ENCODE peak calls at places on chromosomes 4 and X, in five cellular contexts. One of them, this sample, is unnamed.

GRCh38 chrX:152635941-152636340 is 1.8 kb upstream of the GABRQ start:
- DNase-seq in suprapubic skin: no peak
- DNase-seq in HCT116: peak; percentile 59
- DNase-seq in tibial nerve: peak; percentile 33
- DNase-seq in IMR-90: peak; percentile 50
- DNase-seq in this sample: no peak

GRCh38 chr4:35342833-35343232 is 901.5 kb downstream of the ARAP2 start:
- DNase-seq in suprapubic skin: no peak
- DNase-seq in tibial nerve: no peak
- DNase-seq in HCT116: no peak
- DNase-seq in IMR-90: no peak
- DNase-seq in this sample: no peak

GRCh38 chr4:87123241-87123640 is 97.2 kb downstream of the KLHL8 start:
- DNase-seq in IMR-90: no peak
- DNase-seq in tibial nerve: no peak
- DNase-seq in suprapubic skin: no peak
- DNase-seq in HCT116: no peak
- DNase-seq in this sample: no peak

GRCh38 chr4:30719363-30720020 is 677 bp upstream of the PCDH7 start:
- DNase-seq in IMR-90: peak; percentile 68
- DNase-seq in suprapubic skin: peak; percentile 79
- DNase-seq in HCT116: no peak
- DNase-seq in tibial nerve: no peak
- DNase-seq in this sample: no peak

GRCh38 chr4:104351696-104352095 is 143.0 kb downstream of the CXXC4 start:
- DNase-seq in IMR-90: no peak
- DNase-seq in tibial nerve: no peak
- DNase-seq in HCT116: no peak
- DNase-seq in suprapubic skin: no peak
- DNase-seq in this sample: no peak

GRCh38 chr4:54586343-54586953 is 71.3 kb upstream of the KIT start:
- DNase-seq in IMR-90: peak; percentile 70
- DNase-seq in suprapubic skin: no peak
- DNase-seq in HCT116: no peak
- DNase-seq in tibial nerve: no peak
- DNase-seq in this sample: no peak

GRCh38 chr4:159006202-159006601 is 96.7 kb upstream of the RAPGEF2 start:
- DNase-seq in IMR-90: peak; percentile 48
- DNase-seq in suprapubic skin: no peak
- DNase-seq in HCT116: peak; percentile 75
- DNase-seq in tibial nerve: no peak
- DNase-seq in this sample: no peak

GRCh38 chr4:111630705-111631104 is 514.5 kb upstream of the FAM241A start:
- DNase-seq in HCT116: peak; percentile 23
- DNase-seq in tibial nerve: no peak
- DNase-seq in suprapubic skin: no peak
- DNase-seq in IMR-90: peak; percentile 42
- DNase-seq in this sample: no peak

GRCh38 chr4:28948501-28948900 is 1771.7 kb upstream of the PCDH7 start:
- DNase-seq in HCT116: no peak
- DNase-seq in tibial nerve: no peak
- DNase-seq in IMR-90: peak; percentile 49
- DNase-seq in suprapubic skin: no peak
- DNase-seq in this sample: no peak

GRCh38 chrX:7088968-7089615 is 58.4 kb upstream of the STS start:
- DNase-seq in tibial nerve: no peak
- DNase-seq in IMR-90: no peak
- DNase-seq in suprapubic skin: no peak
- DNase-seq in HCT116: no peak
- DNase-seq in this sample: no peak

GRCh38 chr4:176306837-176307590 is 12.8 kb upstream of the SPCS3 start:
- DNase-seq in tibial nerve: no peak
- DNase-seq in HCT116: no peak
- DNase-seq in suprapubic skin: no peak
- DNase-seq in IMR-90: no peak
- DNase-seq in this sample: no peak

GRCh38 chr4:108107729-108108382 is 60.9 kb downstream of the LEF1 start:
- DNase-seq in IMR-90: no peak
- DNase-seq in tibial nerve: no peak
- DNase-seq in suprapubic skin: no peak
- DNase-seq in HCT116: no peak
- DNase-seq in this sample: no peak

GRCh38 chr4:20844311-20844710 is 144.1 kb downstream of the PACRGL start:
- DNase-seq in suprapubic skin: no peak
- DNase-seq in HCT116: no peak
- DNase-seq in tibial nerve: no peak
- DNase-seq in IMR-90: no peak
- DNase-seq in this sample: no peak

GRCh38 chr4:2006367-2006766 is 2.4 kb downstream of the NELFA start:
- DNase-seq in tibial nerve: no peak
- DNase-seq in IMR-90: no peak
- DNase-seq in HCT116: no peak
- DNase-seq in suprapubic skin: no peak
- DNase-seq in this sample: no peak

GRCh38 chr4:65021737-65022136 is 612.5 kb upstream of the TECRL start:
- DNase-seq in tibial nerve: no peak
- DNase-seq in HCT116: no peak
- DNase-seq in IMR-90: no peak
- DNase-seq in suprapubic skin: no peak
- DNase-seq in this sample: no peak

GRCh38 chr4:33837043-33837442 is 2407.3 kb downstream of the ARAP2 start:
- DNase-seq in IMR-90: peak; percentile 80
- DNase-seq in tibial nerve: no peak
- DNase-seq in suprapubic skin: no peak
- DNase-seq in HCT116: no peak
- DNase-seq in this sample: no peak

GRCh38 chrX:11341274-11342256 is 48.4 kb downstream of the AMELX start:
- DNase-seq in tibial nerve: peak; percentile 38
- DNase-seq in suprapubic skin: peak; percentile 74
- DNase-seq in HCT116: no peak
- DNase-seq in IMR-90: peak; percentile 79
- DNase-seq in this sample: peak; percentile 3

GRCh38 chr4:38371391-38371851 is 292.6 kb upstream of the KLF3 start:
- DNase-seq in suprapubic skin: no peak
- DNase-seq in IMR-90: peak; percentile 4
- DNase-seq in HCT116: no peak
- DNase-seq in tibial nerve: no peak
- DNase-seq in this sample: no peak

GRCh38 chr4:169115144-169115896 is 105.3 kb upstream of the CBR4 start:
- DNase-seq in tibial nerve: no peak
- DNase-seq in suprapubic skin: no peak
- DNase-seq in IMR-90: no peak
- DNase-seq in HCT116: no peak
- DNase-seq in this sample: no peak
- H3K4me3 ChIP-seq in tibial nerve: no peak overlapping the region
- H3K4me3 ChIP-seq in suprapubic skin: no peak overlapping the region
- H3K4me3 ChIP-seq in IMR-90: no peak overlapping the region
- H3K4me3 ChIP-seq in HCT116: no peak overlapping the region
- H3K4me3 ChIP-seq in this sample: no peak overlapping the region

GRCh38 chrX:153971632-153972367 is at the start of gene HCFC1:
- DNase-seq in HCT116: peak; percentile 69
- DNase-seq in suprapubic skin: peak; percentile 96
- DNase-seq in tibial nerve: peak; percentile 85
- DNase-seq in IMR-90: peak; percentile 84
- DNase-seq in this sample: peak; percentile 84

GRCh38 chrX:153970398-153971123 is 1.1 kb downstream of the HCFC1 start:
- DNase-seq in tibial nerve: peak; percentile 31
- DNase-seq in suprapubic skin: no peak
- DNase-seq in IMR-90: peak; percentile 71
- DNase-seq in HCT116: no peak
- DNase-seq in this sample: no peak

GRCh38 chrX:153972368-153973126 is at the start of gene TMEM187:
- DNase-seq in HCT116: peak; percentile 76
- DNase-seq in IMR-90: peak; percentile 84
- DNase-seq in suprapubic skin: peak; percentile 90
- DNase-seq in tibial nerve: peak; percentile 61
- DNase-seq in this sample: no peak

GRCh38 chrX:153969904-153970397 is 1.7 kb downstream of the HCFC1 start:
- DNase-seq in HCT116: no peak
- DNase-seq in tibial nerve: no peak
- DNase-seq in suprapubic skin: no peak
- DNase-seq in IMR-90: peak; percentile 23
- DNase-seq in this sample: no peak

GRCh38 chrX:153971124-153971631 is 440 bp downstream of the HCFC1 start:
- DNase-seq in IMR-90: peak; percentile 84
- DNase-seq in tibial nerve: peak; percentile 70
- DNase-seq in HCT116: peak; percentile 60
- DNase-seq in suprapubic skin: peak; percentile 93
- DNase-seq in this sample: peak; percentile 50
- TF ChIP-seq POLR2A in IMR-90: peak; percentile 82
- TF ChIP-seq POLR2A in tibial nerve: peak; percentile 44
- TF ChIP-seq POLR2A in HCT116: no peak
- TF ChIP-seq POLR2A in suprapubic skin: no peak
- TF ChIP-seq POLR2A in this sample: no peak

GRCh38 chrX:48575642-48576041 is 1.4 kb downstream of the RBM3 start:
- DNase-seq in tibial nerve: no peak
- DNase-seq in suprapubic skin: no peak
- DNase-seq in HCT116: no peak
- DNase-seq in IMR-90: no peak
- DNase-seq in this sample: no peak
- H3K4me3 ChIP-seq in tibial nerve: peak overlapping the region; percentile 62
- H3K4me3 ChIP-seq in suprapubic skin: peak overlapping the region; percentile 67
- H3K4me3 ChIP-seq in HCT116: peak overlapping the region; percentile 84
- H3K4me3 ChIP-seq in IMR-90: peak overlapping the region; percentile 82
- H3K4me3 ChIP-seq in this sample: peak overlapping the region; percentile 64

DNA sequence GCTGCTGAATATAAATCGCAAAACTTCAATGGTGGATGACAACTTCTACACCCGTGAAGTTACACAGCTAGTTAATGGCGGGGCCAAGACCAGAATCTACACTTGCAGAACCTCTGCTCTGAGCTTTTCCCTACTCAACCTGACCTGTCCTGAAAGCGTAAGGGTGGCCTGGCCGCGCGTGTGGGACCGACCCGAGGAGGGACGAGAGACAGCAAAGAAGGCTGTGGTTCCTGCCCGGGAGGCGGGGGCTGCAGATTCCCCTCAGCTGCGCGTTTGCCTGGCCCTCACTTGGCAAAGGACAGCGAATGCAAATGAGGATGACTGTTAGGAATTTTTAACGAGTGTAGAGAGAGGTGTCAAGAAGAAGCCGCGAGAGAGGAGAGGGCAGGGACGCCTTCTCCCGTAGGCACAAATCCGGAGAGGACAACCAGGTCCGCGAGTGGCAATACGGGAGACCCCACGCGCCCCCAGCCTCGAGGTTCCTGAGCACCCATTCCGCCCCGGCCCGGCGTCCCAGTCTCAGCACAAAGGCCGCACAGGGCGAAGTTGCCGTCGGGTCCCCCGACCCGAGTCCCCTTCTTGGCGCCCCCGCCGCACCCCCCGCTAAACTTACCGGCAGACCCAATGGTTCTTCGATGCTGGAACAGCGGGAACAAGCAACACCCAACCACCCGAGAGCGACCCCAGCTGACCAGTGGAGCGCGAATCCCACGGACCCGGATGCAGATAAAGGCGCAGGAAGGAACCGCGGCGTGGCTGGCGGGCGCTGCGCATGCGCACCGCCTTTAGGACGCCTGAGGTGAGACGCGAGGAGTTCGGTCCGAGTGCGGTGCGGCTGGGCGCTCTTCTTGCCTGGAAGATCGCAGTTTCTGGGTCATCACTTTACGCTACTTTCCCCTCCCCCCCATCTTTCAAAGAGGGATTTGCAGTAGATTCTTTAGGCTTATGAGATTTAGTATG is at the start of gene GNPDA2:
- DNase-seq in suprapubic skin: peak; percentile 93
- DNase-seq in tibial nerve: peak; percentile 74
- DNase-seq in HCT116: peak; percentile 78
- DNase-seq in IMR-90: peak; percentile 89
- DNase-seq in this sample: peak; percentile 11
- TF ChIP-seq POLR2A in suprapubic skin: no peak
- TF ChIP-seq POLR2A in tibial nerve: no peak
- TF ChIP-seq POLR2A in HCT116: peak; percentile 89
- TF ChIP-seq POLR2A in IMR-90: no peak
- TF ChIP-seq POLR2A in this sample: peak; percentile 10

GRCh38 chrX:16836371-16836770 is 33.8 kb downstream of the RBBP7 start:
- DNase-seq in tibial nerve: no peak
- DNase-seq in HCT116: no peak
- DNase-seq in IMR-90: peak; percentile 13
- DNase-seq in suprapubic skin: no peak
- DNase-seq in this sample: no peak
- H3K4me3 ChIP-seq in tibial nerve: no peak overlapping the region
- H3K4me3 ChIP-seq in HCT116: no peak overlapping the region
- H3K4me3 ChIP-seq in IMR-90: no peak overlapping the region
- H3K4me3 ChIP-seq in suprapubic skin: no peak overlapping the region
- H3K4me3 ChIP-seq in this sample: no peak overlapping the region

DNA sequence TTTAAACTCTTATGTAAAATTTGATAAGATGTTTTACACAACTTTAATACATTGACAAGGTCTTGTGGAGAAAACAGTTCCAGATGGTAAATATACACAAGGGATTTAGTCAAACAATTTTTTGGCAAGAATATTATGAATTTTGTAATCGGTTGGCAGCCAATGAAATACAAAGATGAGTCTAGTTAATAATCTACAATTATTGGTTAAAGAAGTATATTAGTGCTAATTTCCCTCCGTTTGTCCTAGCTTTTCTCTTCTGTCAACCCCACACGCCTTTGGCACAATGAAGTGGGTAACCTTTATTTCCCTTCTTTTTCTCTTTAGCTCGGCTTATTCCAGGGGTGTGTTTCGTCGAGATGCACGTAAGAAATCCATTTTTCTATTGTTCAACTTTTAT is at the start of gene ALB:
- DNase-seq in HCT116: no peak
- DNase-seq in suprapubic skin: no peak
- DNase-seq in tibial nerve: no peak
- DNase-seq in IMR-90: no peak
- DNase-seq in this sample: no peak
- TF ChIP-seq POLR2A in HCT116: no peak
- TF ChIP-seq POLR2A in suprapubic skin: no peak
- TF ChIP-seq POLR2A in tibial nerve: no peak
- TF ChIP-seq POLR2A in IMR-90: no peak
- TF ChIP-seq POLR2A in this sample: no peak

DNA sequence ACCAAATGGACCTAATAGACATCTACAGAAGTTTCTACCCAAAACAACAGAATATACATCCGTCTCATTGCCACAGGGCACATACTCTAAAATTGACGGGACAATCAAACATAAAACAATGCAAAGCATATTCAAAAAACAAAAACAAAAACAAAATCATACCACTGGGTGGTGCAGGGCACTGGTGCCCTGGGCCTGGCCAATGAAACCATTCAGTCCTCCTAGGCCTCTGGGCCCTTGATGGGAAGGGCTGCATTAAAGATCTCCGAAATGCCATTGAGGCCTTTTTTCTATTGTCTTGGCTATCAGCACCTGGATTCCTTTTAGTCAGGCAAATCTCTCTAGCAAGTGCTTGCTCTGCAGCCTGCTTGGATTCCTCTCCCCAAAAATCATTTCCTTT is 213.9 kb upstream of the ZCCHC13 start:
- DNase-seq in tibial nerve: no peak
- DNase-seq in HCT116: no peak
- DNase-seq in IMR-90: no peak
- DNase-seq in suprapubic skin: no peak
- DNase-seq in this sample: no peak
- H3K4me3 ChIP-seq in tibial nerve: no peak overlapping the region
- H3K4me3 ChIP-seq in HCT116: no peak overlapping the region
- H3K4me3 ChIP-seq in IMR-90: no peak overlapping the region
- H3K4me3 ChIP-seq in suprapubic skin: no peak overlapping the region
- H3K4me3 ChIP-seq in this sample: no peak overlapping the region

This sample was measured in esophagus squamous epithelium.